ENCODE peak calls at places on chromosomes 3 and 15, in four cellular contexts. T is A549, E is astrocyte of the spinal cord, Q is retinal pigment epithelial cell. P is an unnamed sample.

GRCh38 chr15:84833447-84833846 is 16.3 kb downstream of the ALPK3 start:
- DNase-seq in Q (no peak), T (no peak), E (peak), P (peak)

GRCh38 chr3:57810048-57810447 is 53.9 kb downstream of the SLMAP start:
- DNase-seq in E (no peak), T (no peak), Q (no peak), P (no peak)

GRCh38 chr15:83734487-83734886 is 80.6 kb downstream of the ADAMTSL3 start:
- DNase-seq in E (no peak), Q (no peak), T (no peak), P (peak)

GRCh38 chr15:68615301-68615700 is 36.5 kb downstream of the CORO2B start:
- DNase-seq in T (no peak), E (no peak), Q (no peak), P (no peak)

GRCh38 chr3:58670506-58671125 is 4.0 kb upstream of the FAM3D start:
- DNase-seq in E (no peak), Q (no peak), T (no peak), P (no peak)

GRCh38 chr3:142693294-142693853 is 30.5 kb upstream of the TRPC1 start:
- DNase-seq in Q (no peak), T (no peak), E (no peak), P (no peak)

GRCh38 chr3:38397320-38397719 is 50.7 kb downstream of the XYLB start:
- DNase-seq in T (no peak), Q (peak), E (peak), P (peak)

GRCh38 chr15:78102211-78102610 is 9.8 kb downstream of the SH2D7 start:
- DNase-seq in Q (no peak), T (no peak), E (no peak), P (no peak)

GRCh38 chr3:173793963-173794362 is 396.4 kb downstream of the NLGN1 start:
- DNase-seq in Q (no peak), E (no peak), T (no peak), P (no peak)

GRCh38 chr15:39016706-39017105 is 452.1 kb upstream of the RASGRP1 start:
- DNase-seq in Q (peak), T (no peak), E (peak), P (peak)

GRCh38 chr15:74176262-74177208 is 3.0 kb downstream of the ISLR start:
- DNase-seq in E (peak), T (no peak), Q (no peak), P (no peak)

GRCh38 chr15:52112203-52112750 is 298 bp downstream of the BCL2L10 start:
- DNase-seq in T (no peak), E (no peak), Q (no peak), P (no peak)

GRCh38 chr15:88040516-88040915 is 216.0 kb downstream of the NTRK3 start:
- DNase-seq in T (no peak), Q (no peak), E (no peak), P (no peak)

GRCh38 chr3:153043729-153044314 is 118.2 kb upstream of the RAP2B start:
- DNase-seq in E (peak), T (no peak), Q (no peak), P (peak)

GRCh38 chr3:193052294-193052693 is 134.6 kb upstream of the MB21D2 start:
- DNase-seq in Q (peak), T (no peak), E (no peak), P (peak)

GRCh38 chr3:196227629-196228493 is 11.5 kb downstream of the SLC51A start:
- DNase-seq in Q (no peak), E (no peak), T (no peak), P (peak)

GRCh38 chr3:71469131-71469430 is 114.4 kb downstream of the FOXP1 start:
- DNase-seq in T (peak), E (peak), Q (no peak), P (no peak)

GRCh38 chr3:65604863-65605526 is 433.7 kb downstream of the MAGI1 start:
- DNase-seq in T (no peak), Q (no peak), E (peak), P (peak)

GRCh38 chr15:70781236-70781635 is 17.9 kb upstream of the UACA start:
- DNase-seq in Q (no peak), E (no peak), T (no peak), P (no peak)

GRCh38 chr3:194301730-194302129 is 49.4 kb downstream of the CPN2 start:
- DNase-seq in Q (no peak), T (no peak), E (no peak), P (no peak)
- H3K4me3 ChIP-seq in Q (no peak), T (no peak), E (no peak), P (no peak)

GRCh38 chr3:50502584-50503423 is 630 bp downstream of the CACNA2D2 start:
- DNase-seq in T (no peak), Q (no peak), E (no peak), P (no peak)
- H3K4me3 ChIP-seq in T (peak), Q (peak), E (no peak), P (no peak)

GRCh38 chr3:4582634-4583033 is 89.5 kb downstream of the ITPR1 start:
- DNase-seq in E (peak), Q (no peak), T (no peak), P (no peak)
- H3K4me3 ChIP-seq in E (no peak), Q (no peak), T (no peak), P (no peak)

GRCh38 chr3:4466783-4467521 is at the start of gene SUMF1:
- DNase-seq in Q (peak), E (peak), T (peak), P (peak)

GRCh38 chr3:4471907-4472306 is 4.8 kb upstream of the SUMF1 start:
- DNase-seq in E (no peak), T (no peak), Q (no peak), P (no peak)

GRCh38 chr3:4472312-4472711 is 5.2 kb upstream of the SUMF1 start:
- DNase-seq in E (no peak), Q (no peak), T (no peak), P (no peak)

GRCh38 chr3:4464579-4464978 is 2.5 kb downstream of the SUMF1 start:
- DNase-seq in T (no peak), E (no peak), Q (no peak), P (no peak)

DNA sequence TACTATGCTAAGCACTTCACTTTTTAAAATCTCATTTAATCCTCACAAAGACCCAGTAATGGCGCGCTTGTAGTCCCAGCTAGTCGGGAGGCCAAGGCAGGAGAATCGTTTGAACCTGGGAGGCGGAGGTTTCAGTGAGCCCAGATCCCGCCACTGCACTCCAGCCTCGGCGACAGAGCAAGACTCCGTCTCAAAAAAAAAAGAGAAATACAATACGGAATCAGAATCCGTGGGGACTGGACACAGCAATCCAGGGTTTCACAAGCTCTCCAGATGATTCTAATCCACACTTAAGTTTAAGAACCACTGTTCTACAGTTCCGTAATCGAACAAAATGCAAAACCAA is 426 bp upstream of the SUMF1 start:
- DNase-seq in T (no peak), Q (no peak), E (no peak), P (no peak)
- H3K4me3 ChIP-seq in T (peak), Q (peak), E (peak), P (peak)

GRCh38 chr3:28240440-28240839 is 979 bp upstream of the CMC1 start:
- DNase-seq in Q (no peak), T (no peak), E (no peak), P (no peak)
- H3K4me3 ChIP-seq in Q (no peak), T (no peak), E (no peak), P (peak)

P was measured in fibroblast of mammary gland.